ENCODE peak calls at places on chromosomes 2 and 18, in seven cellular contexts. X is transverse colon, Y is pancreas, Z is A549, K is PC-9, U is substantia nigra, R is cardiac muscle cell. I is an unnamed sample.

GRCh38 chr2:30465171-30465545 is 18.1 kb downstream of the LCLAT1 start:
- DNase-seq in X (no peak), U (no peak), Z (no peak), K (no peak), R (no peak), Y (no peak), I (no peak)

GRCh38 chr18:49048361-49048760 is 97.6 kb upstream of the SMAD7 start:
- DNase-seq in K (no peak), X (no peak), U (no peak), R (peak), Z (no peak), Y (no peak), I (no peak)

GRCh38 chr2:10016802-10017258 is 26.5 kb upstream of the KLF11 start:
- DNase-seq in U (no peak), X (no peak), Y (no peak), R (no peak), K (no peak), Z (no peak), I (no peak)

GRCh38 chr2:54606393-54606973 is 117.0 kb upstream of the EML6 start:
- DNase-seq in Y (no peak), Z (no peak), U (no peak), X (no peak), K (no peak), R (no peak), I (no peak)

GRCh38 chr2:88197732-88198131 is 27.6 kb downstream of the THNSL2 start:
- DNase-seq in U (no peak), X (no peak), K (no peak), Z (no peak), R (no peak), Y (no peak), I (no peak)

GRCh38 chr2:205864511-205864910 is 182.2 kb downstream of the NRP2 start:
- DNase-seq in Z (no peak), R (no peak), Y (no peak), U (no peak), K (no peak), X (no peak), I (no peak)

GRCh38 chr2:127149384-127149783 is 42.4 kb upstream of the BIN1 start:
- DNase-seq in R (peak), X (no peak), U (no peak), K (no peak), Y (no peak), Z (peak), I (peak)

GRCh38 chr2:198347936-198348335 is 543.5 kb downstream of the PLCL1 start:
- DNase-seq in U (no peak), R (peak), X (no peak), K (no peak), Z (no peak), Y (no peak), I (no peak)

GRCh38 chr2:43410055-43410604 is 183.7 kb upstream of the ZFP36L2 start:
- DNase-seq in U (no peak), K (no peak), X (no peak), Y (no peak), Z (no peak), R (no peak), I (no peak)

GRCh38 chr18:65753520-65753919 is 2.7 kb downstream of the CDH7 start:
- DNase-seq in R (no peak), X (no peak), K (no peak), U (no peak), Z (peak), Y (no peak), I (no peak)

GRCh38 chr2:133486706-133487305 is 81.5 kb downstream of the NCKAP5 start:
- DNase-seq in U (no peak), K (no peak), R (no peak), Y (no peak), Z (no peak), X (no peak), I (no peak)

GRCh38 chr18:22846088-22846683 is 86.9 kb upstream of the RBBP8 start:
- DNase-seq in R (peak), K (no peak), U (no peak), Y (no peak), X (no peak), Z (peak), I (no peak)

GRCh38 chr2:217993055-217993645 is 9.6 kb downstream of the TNS1 start:
- DNase-seq in Z (peak), U (no peak), R (peak), X (no peak), K (no peak), Y (peak), I (no peak)

GRCh38 chr2:224401641-224402342 is at the start of gene FAM124B:
- DNase-seq in X (peak), R (peak), U (no peak), Y (no peak), Z (no peak), K (no peak), I (no peak)

GRCh38 chr18:13264986-13265900 is 46.7 kb downstream of the LDLRAD4 start:
- DNase-seq in R (no peak), Y (no peak), Z (no peak), K (no peak), U (no peak), X (no peak), I (no peak)

GRCh38 chr2:88852753-88853402 is 161.4 kb downstream of the RPIA start:
- DNase-seq in K (no peak), R (peak), Y (no peak), X (no peak), Z (peak), U (no peak), I (no peak)

GRCh38 chr18:2963048-2963447 is 49.9 kb downstream of the LPIN2 start:
- DNase-seq in Y (no peak), U (no peak), K (no peak), X (no peak), R (no peak), Z (no peak), I (no peak)

GRCh38 chr18:74918276-74918675 is 290.7 kb downstream of the PTGR3 start:
- DNase-seq in U (no peak), Y (no peak), Z (no peak), X (no peak), K (no peak), R (no peak), I (no peak)

GRCh38 chr2:179049546-179050311 is at the start of gene CCDC141:
- DNase-seq in Y (no peak), X (peak), Z (no peak), R (peak), U (no peak), K (no peak), I (no peak)

GRCh38 chr2:237283136-237283928 is 130.6 kb downstream of the COL6A3 start:
- DNase-seq in Y (no peak), U (no peak), K (no peak), Z (no peak), X (no peak), R (no peak), I (no peak)

GRCh38 chr2:216735086-216735485 is 39.7 kb upstream of the IGFBP5 start:
- DNase-seq in K (no peak), R (peak), Y (no peak), U (no peak), Z (no peak), X (no peak), I (no peak)

GRCh38 chr2:101401316-101401660 is 14.0 kb upstream of the CREG2 start:
- DNase-seq in R (no peak), Z (no peak), K (no peak), X (no peak), U (no peak), Y (no peak), I (no peak)

GRCh38 chr2:125516496-125517109 is 1139.4 kb upstream of the GYPC start:
- DNase-seq in Y (no peak), K (no peak), X (no peak), U (no peak), Z (peak), R (peak), I (no peak)

GRCh38 chr2:79125721-79125985 is 5.4 kb downstream of the REG1A start:
- DNase-seq in R (no peak), X (no peak), U (no peak), Z (no peak), K (no peak), Y (no peak), I (no peak)

GRCh38 chr2:237921967-237922492 is 44.8 kb upstream of the UBE2F start:
- DNase-seq in R (no peak), K (no peak), Y (no peak), X (no peak), Z (no peak), U (no peak), I (no peak)

GRCh38 chr2:239824051-239824694 is 201.0 kb downstream of the NDUFA10 start:
- DNase-seq in K (peak), R (peak), Y (no peak), U (no peak), Z (peak), X (no peak), I (peak)

GRCh38 chr18:2625217-2625616 is 30.3 kb upstream of the SMCHD1 start:
- DNase-seq in Z (no peak), X (no peak), R (no peak), U (no peak), Y (no peak), K (no peak), I (no peak)

GRCh38 chr2:69604026-69604678 is 39.4 kb downstream of the AAK1 start:
- DNase-seq in X (no peak), K (no peak), Y (no peak), U (no peak), Z (no peak), R (peak), I (no peak)
- H3K27ac ChIP-seq in X (no peak), K (no peak), Y (peak), U (no peak), Z (no peak), R (peak), I (no peak)

DNA sequence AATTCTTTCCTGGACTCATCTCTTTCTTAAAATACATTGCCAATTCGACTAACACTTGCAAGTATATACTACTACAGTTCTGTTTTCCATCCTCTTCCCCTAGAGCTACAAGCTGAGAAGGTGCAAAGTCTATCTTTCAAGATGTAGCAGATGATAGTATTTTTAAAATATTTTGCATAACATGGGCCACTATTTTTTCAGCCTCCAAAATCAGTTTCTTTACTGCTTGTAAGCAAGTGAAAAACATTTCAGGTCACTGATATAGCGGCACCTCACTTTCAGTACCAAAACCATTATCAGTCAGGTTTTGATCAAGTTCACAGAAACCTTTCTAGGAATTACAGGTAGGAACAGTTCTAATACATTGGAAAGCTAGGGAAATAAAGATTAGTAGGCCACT is 196.4 kb upstream of the CDH20 start:
- DNase-seq in X (no peak), K (no peak), U (no peak), Z (no peak), Y (no peak), R (no peak), I (no peak)
- H3K27ac ChIP-seq in X (no peak), K (no peak), U (no peak), Z (no peak), Y (no peak), R (no peak), I (no peak)

GRCh38 chr2:149082781-149083180 is 44.3 kb downstream of the LYPD6B start:
- DNase-seq in K (peak), U (no peak), Z (no peak), R (no peak), X (no peak), Y (no peak), I (no peak)

GRCh38 chr2:149076863-149077412 is 38.4 kb downstream of the LYPD6B start:
- DNase-seq in U (no peak), X (no peak), R (no peak), Z (no peak), K (peak), Y (no peak), I (no peak)

GRCh38 chr2:149077861-149078260 is 39.4 kb downstream of the LYPD6B start:
- DNase-seq in Z (no peak), R (no peak), X (no peak), Y (no peak), K (no peak), U (no peak), I (no peak)

GRCh38 chr2:149080964-149081363 is 42.5 kb downstream of the LYPD6B start:
- DNase-seq in R (no peak), X (no peak), K (no peak), Z (no peak), U (no peak), Y (no peak), I (no peak)

GRCh38 chr2:149080104-149080503 is 41.6 kb downstream of the LYPD6B start:
- DNase-seq in Z (no peak), U (no peak), Y (no peak), R (peak), K (no peak), X (no peak), I (no peak)
- H3K27ac ChIP-seq in Z (no peak), U (no peak), Y (no peak), R (no peak), K (peak), X (no peak), I (no peak)

GRCh38 chr2:106961328-106961727 is 75.4 kb upstream of the ST6GAL2 start:
- DNase-seq in K (no peak), R (no peak), Y (no peak), X (no peak), Z (no peak), U (no peak), I (no peak)
- H3K27ac ChIP-seq in K (no peak), R (no peak), Y (no peak), X (no peak), Z (no peak), U (no peak), I (no peak)

GRCh38 chr2:8241317-8241716 is 440.5 kb upstream of the ID2 start:
- DNase-seq in U (no peak), X (no peak), R (no peak), Y (no peak), Z (no peak), K (no peak), I (no peak)
- H3K27ac ChIP-seq in U (no peak), X (no peak), R (no peak), Y (no peak), Z (no peak), K (no peak), I (no peak)

GRCh38 chr2:234304945-234305344 is 191.9 kb downstream of the ARL4C start:
- DNase-seq in Y (no peak), R (peak), U (no peak), X (no peak), Z (peak), K (peak), I (no peak)

GRCh38 chr2:234300932-234301823 is 195.7 kb downstream of the ARL4C start:
- DNase-seq in Z (no peak), Y (no peak), R (no peak), X (no peak), U (no peak), K (no peak), I (no peak)

GRCh38 chr2:234298916-234299315 is 198.0 kb downstream of the ARL4C start:
- DNase-seq in Z (no peak), R (no peak), U (no peak), Y (no peak), X (no peak), K (no peak), I (no peak)

GRCh38 chr2:234302664-234302991 is 194.3 kb downstream of the ARL4C start:
- DNase-seq in U (no peak), Y (no peak), K (no peak), X (no peak), R (no peak), Z (no peak), I (no peak)

GRCh38 chr2:234300393-234300792 is 196.5 kb downstream of the ARL4C start:
- DNase-seq in K (no peak), U (no peak), R (no peak), Z (no peak), X (no peak), Y (no peak), I (no peak)
- H3K27ac ChIP-seq in K (no peak), U (no peak), R (no peak), Z (peak), X (no peak), Y (no peak), I (no peak)

GRCh38 chr2:46273225-46273863 is 23.9 kb upstream of the EPAS1 start:
- DNase-seq in Z (no peak), R (no peak), X (no peak), K (no peak), U (no peak), Y (no peak), I (no peak)
- H3K27ac ChIP-seq in Z (peak), R (no peak), X (no peak), K (no peak), U (no peak), Y (no peak), I (no peak)

GRCh38 chr18:23862071-23862470 is 152.5 kb upstream of the TTC39C start:
- DNase-seq in U (no peak), K (no peak), X (no peak), Y (no peak), R (peak), Z (no peak), I (peak)
- H3K27ac ChIP-seq in U (no peak), K (peak), X (no peak), Y (peak), R (no peak), Z (no peak), I (peak)

GRCh38 chr2:164770421-164770916 is 71.2 kb downstream of the COBLL1 start:
- DNase-seq in U (no peak), Y (no peak), K (no peak), R (no peak), Z (no peak), X (no peak), I (no peak)
- H3K27ac ChIP-seq in U (no peak), Y (no peak), K (no peak), R (no peak), Z (no peak), X (no peak), I (no peak)